ENCODE peak calls at places on chromosomes 4 and X, in ten cellular contexts. N, E, T, G, W, S, J, Y, K and F are unnamed samples.

GRCh38 chr4:101696276-101697010 is 94.1 kb upstream of the BANK1 start:
- DNase-seq in N (no peak), E (no peak), T (no peak), G (no peak), W (no peak), S (no peak), J (no peak), Y (no peak), K (no peak), F (no peak)

GRCh38 chr4:112514079-112514448 is 1.9 kb downstream of the NEUROG2 start:
- DNase-seq in N (no peak), E (no peak), T (peak), G (no peak), W (no peak), S (no peak), J (no peak), Y (no peak), K (no peak), F (no peak)

GRCh38 chr4:24121395-24122175 is 231.7 kb upstream of the PPARGC1A start:
- DNase-seq in N (peak), E (no peak), T (no peak), G (peak), W (peak), S (no peak), J (no peak), Y (no peak), K (no peak), F (no peak)

GRCh38 chr4:55989716-55990115 is 41.0 kb downstream of the CEP135 start:
- DNase-seq in N (no peak), E (no peak), T (no peak), G (no peak), W (no peak), S (no peak), J (no peak), Y (no peak), K (no peak), F (no peak)

GRCh38 chr4:34953145-34953799 is 1291.0 kb downstream of the ARAP2 start:
- DNase-seq in N (no peak), E (no peak), T (peak), G (no peak), W (no peak), S (no peak), J (peak), Y (no peak), K (no peak), F (no peak)

GRCh38 chr4:101419324-101420135 is 72.2 kb upstream of the PPP3CA start:
- DNase-seq in N (peak), E (no peak), T (peak), G (peak), W (peak), S (no peak), J (peak), Y (no peak), K (no peak), F (peak)

GRCh38 chr4:41658106-41658505 is 90.4 kb downstream of the PHOX2B start:
- DNase-seq in N (no peak), E (no peak), T (no peak), G (no peak), W (no peak), S (no peak), J (peak), Y (no peak), K (no peak), F (no peak)

GRCh38 chrX:23931149-23931604 is 23.4 kb downstream of the CXorf58 start:
- DNase-seq in N (no peak), E (no peak), T (no peak), G (no peak), W (no peak), S (no peak), J (peak), Y (no peak), K (no peak), F (no peak)

GRCh38 chr4:146329042-146329716 is 114.8 kb downstream of the REELD1 start:
- DNase-seq in N (peak), E (no peak), T (no peak), G (peak), W (peak), S (no peak), J (peak), Y (no peak), K (no peak), F (peak)

GRCh38 chr4:139167774-139168444 is 9.1 kb downstream of the ELF2 start:
- DNase-seq in N (no peak), E (no peak), T (peak), G (peak), W (peak), S (no peak), J (peak), Y (no peak), K (no peak), F (no peak)

GRCh38 chr4:159444668-159445067 is 341.8 kb downstream of the RAPGEF2 start:
- DNase-seq in N (peak), E (no peak), T (no peak), G (peak), W (no peak), S (no peak), J (peak), Y (no peak), K (no peak), F (no peak)

GRCh38 chr4:18454349-18454748 is 432.8 kb upstream of the LCORL start:
- DNase-seq in N (no peak), E (peak), T (no peak), G (no peak), W (no peak), S (no peak), J (no peak), Y (no peak), K (no peak), F (no peak)

GRCh38 chr4:8585721-8586161 is 5.5 kb downstream of the GPR78 start:
- DNase-seq in N (no peak), E (no peak), T (no peak), G (no peak), W (no peak), S (no peak), J (no peak), Y (no peak), K (no peak), F (no peak)

GRCh38 chr4:17760602-17761001 is 20.8 kb downstream of the FAM184B start:
- DNase-seq in N (no peak), E (no peak), T (no peak), G (no peak), W (no peak), S (no peak), J (no peak), Y (no peak), K (no peak), F (no peak)

GRCh38 chr4:183722738-183723560 is 63.9 kb downstream of the TRAPPC11 start:
- DNase-seq in N (no peak), E (peak), T (peak), G (peak), W (peak), S (peak), J (peak), Y (no peak), K (peak), F (no peak)

GRCh38 chr4:168695288-168695687 is 198.4 kb downstream of the PALLD start:
- DNase-seq in N (no peak), E (no peak), T (no peak), G (peak), W (no peak), S (no peak), J (no peak), Y (no peak), K (no peak), F (no peak)

GRCh38 chrX:152136312-152136711 is 2.1 kb downstream of the MAGEA10 start:
- DNase-seq in N (no peak), E (no peak), T (no peak), G (no peak), W (no peak), S (no peak), J (no peak), Y (no peak), K (no peak), F (no peak)
- H3K4me3 ChIP-seq in N (no peak), E (no peak), T (no peak), G (no peak), W (no peak), S (no peak), J (no peak), Y (no peak), K (no peak), F (no peak)

DNA sequence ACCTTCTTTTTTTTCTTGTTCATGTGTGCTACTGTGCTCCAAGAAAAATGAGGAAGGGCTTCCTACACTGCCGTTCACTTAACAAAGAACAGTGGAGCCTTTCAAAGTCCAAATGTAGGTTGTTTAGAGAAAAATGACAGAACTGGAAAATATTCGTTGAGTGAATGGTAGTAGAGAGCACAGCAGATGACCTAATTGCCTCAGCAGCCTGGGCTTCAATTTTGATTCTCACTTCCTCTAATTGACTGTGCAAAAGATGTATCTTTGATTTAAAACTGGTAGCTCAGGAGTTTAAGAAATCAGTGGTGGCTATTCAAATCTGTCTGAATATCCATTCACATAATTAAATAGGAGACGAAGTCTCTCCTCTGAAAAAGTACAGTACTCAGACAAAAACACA is 5.2 kb downstream of the NLGN4X start:
- DNase-seq in N (no peak), E (no peak), T (no peak), G (no peak), W (no peak), S (no peak), J (no peak), Y (no peak), K (no peak), F (no peak)
- H3K4me3 ChIP-seq in N (no peak), E (no peak), T (no peak), G (no peak), W (no peak), S (no peak), J (no peak), Y (no peak), K (no peak), F (no peak)

GRCh38 chr4:78645853-78646757 is 94.5 kb downstream of the ANXA3 start:
- DNase-seq in N (peak), E (peak), T (peak), G (peak), W (peak), S (peak), J (peak), Y (peak), K (no peak), F (peak)
- H3K4me3 ChIP-seq in N (peak), E (no peak), T (no peak), G (no peak), W (peak), S (peak), J (peak), Y (no peak), K (no peak), F (peak)

GRCh38 chrX:48919947-48920712 is 1.3 kb upstream of the PIM2 start:
- DNase-seq in N (no peak), E (no peak), T (peak), G (no peak), W (no peak), S (no peak), J (no peak), Y (no peak), K (no peak), F (no peak)
- H3K4me3 ChIP-seq in N (no peak), E (peak), T (peak), G (no peak), W (no peak), S (no peak), J (peak), Y (peak), K (peak), F (no peak)

GRCh38 chr4:89839558-89839957 is 2.6 kb upstream of the SNCA start:
- DNase-seq in N (no peak), E (no peak), T (no peak), G (no peak), W (no peak), S (no peak), J (no peak), Y (no peak), K (no peak), F (no peak)

GRCh38 chr4:89836031-89836777 is 757 bp downstream of the SNCA start:
- DNase-seq in N (no peak), E (no peak), T (no peak), G (no peak), W (no peak), S (no peak), J (no peak), Y (no peak), K (peak), F (no peak)

GRCh38 chr4:89837385-89837995 is 529 bp upstream of the SNCA start:
- DNase-seq in N (no peak), E (no peak), T (no peak), G (peak), W (peak), S (no peak), J (no peak), Y (no peak), K (peak), F (no peak)

GRCh38 chr4:89836897-89837384 is at the start of gene SNCA:
- DNase-seq in N (no peak), E (peak), T (no peak), G (peak), W (peak), S (peak), J (no peak), Y (peak), K (peak), F (no peak)

GRCh38 chr4:89838005-89838404 is 1.0 kb upstream of the SNCA start:
- DNase-seq in N (no peak), E (no peak), T (no peak), G (no peak), W (peak), S (no peak), J (no peak), Y (no peak), K (peak), F (no peak)
- H3K4me3 ChIP-seq in N (no peak), E (no peak), T (no peak), G (no peak), W (no peak), S (peak), J (no peak), Y (peak), K (peak), F (peak)

DNA sequence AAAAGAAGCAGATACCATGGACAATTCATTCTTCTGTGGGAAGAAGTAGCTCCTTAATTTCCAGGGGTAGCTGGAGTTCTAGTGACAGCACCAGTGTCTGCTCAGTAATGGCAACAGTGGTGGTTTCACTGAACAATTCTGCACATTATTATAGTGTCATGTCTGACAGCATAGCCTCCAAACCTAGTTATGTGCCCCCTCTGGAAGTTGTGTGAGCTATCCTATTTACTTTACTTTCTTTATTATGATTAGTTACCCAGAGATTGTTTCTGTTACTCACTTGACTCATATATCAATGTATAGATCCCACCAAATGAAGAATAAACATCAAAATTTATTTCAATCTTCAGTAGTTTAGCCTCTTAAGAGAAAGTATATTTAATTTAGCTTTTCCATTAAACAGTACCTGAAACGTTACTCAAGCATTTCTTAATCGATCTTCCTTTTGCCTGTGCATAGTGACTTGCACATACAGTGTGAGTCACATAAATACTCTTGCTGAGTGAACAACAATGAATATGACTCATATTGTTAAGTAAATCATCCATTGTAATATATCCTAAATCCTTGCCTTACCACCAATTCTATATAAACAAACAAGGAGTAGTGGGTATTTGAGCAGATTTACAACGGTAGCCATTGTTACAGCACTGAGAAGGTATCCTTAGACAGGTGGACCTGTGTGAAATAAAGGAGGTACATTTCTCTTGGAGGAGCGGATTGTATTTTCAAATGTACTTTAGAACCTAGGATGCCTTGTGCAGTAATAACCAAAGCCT is 534.7 kb downstream of the ANKRD50 start:
- DNase-seq in N (peak), E (no peak), T (no peak), G (peak), W (peak), S (no peak), J (peak), Y (no peak), K (no peak), F (peak)
- H3K4me3 ChIP-seq in N (no peak), E (no peak), T (no peak), G (no peak), W (no peak), S (no peak), J (peak), Y (no peak), K (no peak), F (no peak)